ENCODE peak calls at places on chromosomes 7 and 10, in five cellular contexts. D, K, E, G and T are unnamed samples.

GRCh38 chr7:143408247-143408685 is 390 bp downstream of the EPHA1 start:
- DNase-seq in K (no peak), G (no peak), E (no peak), D (peak; percentile 52), T (no peak)

GRCh38 chr7:54722026-54722425 is 37.0 kb downstream of the SEC61G start:
- DNase-seq in G (no peak), E (no peak), K (no peak), D (no peak), T (no peak)

GRCh38 chr10:129047001-129047400 is 420.0 kb upstream of the MGMT start:
- DNase-seq in E (no peak), D (no peak), G (no peak), K (no peak), T (no peak)

GRCh38 chr7:105149827-105150226 is 135.8 kb downstream of the KMT2E start:
- DNase-seq in G (peak; percentile 72), E (peak; percentile 13), D (no peak), K (peak; percentile 86), T (no peak)

GRCh38 chr7:150370612-150371071 is 2.0 kb downstream of the REPIN1 start:
- DNase-seq in K (peak; percentile 19), D (peak; percentile 1), G (peak; percentile 71), E (no peak), T (no peak)

GRCh38 chr7:129401968-129402860 is 32.0 kb upstream of the STRIP2 start:
- DNase-seq in D (no peak), G (peak; percentile 4), K (peak; percentile 45), E (no peak), T (peak; percentile 25)

GRCh38 chr10:31034041-31034918 is 2.6 kb upstream of the ZNF438 start:
- DNase-seq in G (peak; percentile 93), D (no peak), K (peak; percentile 77), E (no peak), T (no peak)

GRCh38 chr10:93821051-93821772 is 63.5 kb downstream of the LGI1 start:
- DNase-seq in K (peak; percentile 63), E (peak; percentile 36), D (peak; percentile 27), G (peak; percentile 61), T (peak; percentile 17)

GRCh38 chr7:42978496-42978895 is 46.3 kb downstream of the MRPL32 start:
- DNase-seq in D (no peak), K (no peak), E (no peak), G (no peak), T (no peak)

GRCh38 chr10:73648975-73649829 is 6.6 kb downstream of the SYNPO2L start:
- DNase-seq in E (no peak), K (peak; percentile 72), G (peak; percentile 33), D (no peak), T (no peak)

GRCh38 chr10:29377333-29377961 is 88.6 kb downstream of the LYZL1 start:
- DNase-seq in K (peak; percentile 33), G (peak; percentile 64), E (peak; percentile 8), D (peak; percentile 29), T (peak; percentile 29)

GRCh38 chr10:89518876-89519842 is 16.2 kb downstream of the SLC16A12 start:
- DNase-seq in D (no peak), K (peak; percentile 22), G (peak; percentile 93), E (no peak), T (no peak)

GRCh38 chr10:114100848-114101741 is 57.4 kb downstream of the ADRB1 start:
- DNase-seq in G (peak; percentile 57), E (no peak), D (peak; percentile 59), K (peak; percentile 23), T (no peak)

GRCh38 chr7:2526659-2527504 is 7.3 kb downstream of the LFNG start:
- DNase-seq in D (no peak), K (no peak), E (no peak), G (no peak), T (no peak)

GRCh38 chr10:108817572-108817971 is 1105.7 kb downstream of the XPNPEP1 start:
- DNase-seq in K (no peak), D (no peak), E (no peak), G (no peak), T (no peak)

GRCh38 chr10:32446701-32447406 is 914 bp downstream of the CCDC7 start:
- DNase-seq in E (peak; percentile 1), D (no peak), K (no peak), G (peak; percentile 72), T (peak; percentile 19)

GRCh38 chr10:102310356-102311024 is 65.2 kb downstream of the GBF1 start:
- DNase-seq in K (peak; percentile 46), G (peak; percentile 68), E (peak; percentile 61), D (no peak), T (no peak)

GRCh38 chr10:45599021-45599603 is 73.5 kb downstream of the ZFAND4 start:
- DNase-seq in G (no peak), K (no peak), D (no peak), E (no peak), T (no peak)

GRCh38 chr7:37208528-37208927 is 240.1 kb downstream of the ELMO1 start:
- DNase-seq in K (peak; percentile 5), E (peak; percentile 43), D (peak; percentile 70), G (peak; percentile 33), T (peak; percentile 26)

GRCh38 chr7:131196808-131197207 is 130.9 kb upstream of the MKLN1 start:
- DNase-seq in K (no peak), G (peak; percentile 42), D (peak; percentile 66), E (no peak), T (no peak)

GRCh38 chr7:17774248-17774647 is 166.0 kb downstream of the SNX13 start:
- DNase-seq in E (no peak), D (no peak), K (peak; percentile 78), G (peak; percentile 95), T (no peak)

GRCh38 chr7:54349259-54349658 is 192.9 kb upstream of the VSTM2A start:
- DNase-seq in E (no peak), G (no peak), D (no peak), K (peak; percentile 52), T (no peak)

GRCh38 chr7:19957664-19958063 is 184.2 kb upstream of the TMEM196 start:
- DNase-seq in D (no peak), G (peak; percentile 81), E (no peak), K (peak; percentile 72), T (no peak)

GRCh38 chr10:16795410-16796073 is 21.7 kb downstream of the RSU1 start:
- DNase-seq in E (no peak), G (no peak), K (no peak), D (no peak), T (no peak)

GRCh38 chr7:3495530-3495929 is 194.5 kb downstream of the SDK1 start:
- DNase-seq in K (no peak), E (no peak), G (no peak), D (no peak), T (no peak)

GRCh38 chr7:148344406-148344805 is 246.2 kb upstream of the C7orf33 start:
- DNase-seq in K (no peak), E (no peak), D (peak; percentile 66), G (no peak), T (no peak)

GRCh38 chr10:126481181-126481580 is 92.9 kb upstream of the ADAM12 start:
- DNase-seq in G (no peak), K (peak; percentile 75), D (no peak), E (no peak), T (no peak)

GRCh38 chr7:140653319-140654108 is 12.9 kb upstream of the DENND2A start:
- DNase-seq in E (peak; percentile 65), D (peak; percentile 86), K (peak; percentile 87), G (peak; percentile 82), T (peak; percentile 59)

GRCh38 chr10:71081912-71082311 is 130.5 kb upstream of the UNC5B start:
- DNase-seq in K (no peak), G (no peak), D (no peak), E (no peak), T (no peak)

GRCh38 chr7:1268076-1268815 is 35.6 kb downstream of the UNCX start:
- DNase-seq in G (no peak), D (no peak), E (no peak), K (no peak), T (no peak)
- TF ChIP-seq EZH2phosphoT487 in G (no peak), D (no peak), E (no peak), K (no peak), T (no peak)

GRCh38 chr7:158241919-158242318 is 345.7 kb downstream of the PTPRN2 start:
- DNase-seq in E (no peak), K (no peak), G (no peak), D (no peak), T (no peak)
- H3K9me3 ChIP-seq in E (no peaks in the 10 kb centered on the region), K (no peaks in the 10 kb centered on the region), G (no peaks in the 10 kb centered on the region), D (no peaks in the 10 kb centered on the region), T (no peaks in the 10 kb centered on the region)

GRCh38 chr7:71237945-71238344 is 106.0 kb downstream of the GALNT17 start:
- DNase-seq in K (no peak), D (peak; percentile 80), E (no peak), G (no peak), T (no peak)
- H3K4me1 ChIP-seq in K (no peaks in the 10 kb centered on the region), D (peaks cover 30% of the 10 kb centered on the region), E (no peaks in the 10 kb centered on the region), G (no peaks in the 10 kb centered on the region), T (no peaks in the 10 kb centered on the region)

GRCh38 chr10:132439424-132440163 is 42.6 kb downstream of the PWWP2B start:
- DNase-seq in D (no peak), K (no peak), G (no peak), E (no peak), T (no peak)

GRCh38 chr10:132442636-132443035 is 45.6 kb downstream of the PWWP2B start:
- DNase-seq in K (no peak), D (no peak), G (no peak), E (no peak), T (no peak)

GRCh38 chr10:132439025-132439388 is 42.0 kb downstream of the PWWP2B start:
- DNase-seq in E (no peak), D (no peak), K (no peak), G (no peak), T (no peak)

GRCh38 chr10:132441818-132442217 is 44.8 kb downstream of the PWWP2B start:
- DNase-seq in E (no peak), D (no peak), G (no peak), K (no peak), T (no peak)

GRCh38 chr10:132440791-132441565 is 44.0 kb downstream of the PWWP2B start:
- DNase-seq in E (no peak), K (no peak), D (no peak), G (no peak), T (no peak)
- TF ChIP-seq EZH2phosphoT487 in E (no peak), K (no peak), D (no peak), G (no peak), T (no peak)

GRCh38 chr10:87804939-87805569 is 13.0 kb downstream of the ATAD1 start:
- DNase-seq in K (peak; percentile 1), D (no peak), E (no peak), G (peak; percentile 26), T (no peak)
- H3K9me3 ChIP-seq in K (peaks cover 4% of the 10 kb centered on the region), D (peaks cover 20% of the 10 kb centered on the region), E (peaks cover 3% of the 10 kb centered on the region), G (no peaks in the 10 kb centered on the region), T (peaks cover 67% of the 10 kb centered on the region)